ENCODE peak calls at places on chromosome 1, in five cellular contexts. Q is A172; P is astrocyte; F is activated naive CD8-positive, alpha-beta T cell treated with anti-CD3 and anti-CD28 coated beads for 36 hours; X is PC-3. W is an unnamed sample.

GRCh38 chr1:248416226-248416625 is 13.4 kb downstream of the OR2T1 start:
- DNase-seq in Q (no peak), F (no peak), X (no peak), P (no peak), W (no peak)

GRCh38 chr1:58895559-58896135 is 111.8 kb upstream of the JUN start:
- DNase-seq in P (no peak), Q (peak), F (no peak), X (no peak), W (peak)

GRCh38 chr1:54798206-54798605 is 2.9 kb downstream of the TTC22 start:
- DNase-seq in P (no peak), X (no peak), F (no peak), Q (no peak), W (no peak)

GRCh38 chr1:204316164-204316563 is 43.6 kb downstream of the PLEKHA6 start:
- DNase-seq in F (no peak), P (no peak), Q (no peak), X (no peak), W (no peak)

GRCh38 chr1:6386371-6386949 is 7.1 kb downstream of the ACOT7 start:
- DNase-seq in P (peak), X (peak), F (no peak), Q (peak), W (peak)

GRCh38 chr1:180188103-180188506 is 33.4 kb downstream of the QSOX1 start:
- DNase-seq in F (no peak), P (peak), Q (peak), X (peak), W (peak)

GRCh38 chr1:6861075-6861724 is 75.9 kb downstream of the CAMTA1 start:
- DNase-seq in Q (no peak), F (no peak), X (no peak), P (no peak), W (no peak)

GRCh38 chr1:75671708-75672107 is 52.8 kb upstream of the ACADM start:
- DNase-seq in X (no peak), Q (no peak), P (no peak), F (no peak), W (no peak)

GRCh38 chr1:111140680-111140967 is 601 bp downstream of the CEPT1 start:
- DNase-seq in P (peak), Q (peak), F (no peak), X (peak), W (peak)

GRCh38 chr1:227140376-227140775 is 177.9 kb downstream of the CDC42BPA start:
- DNase-seq in F (no peak), P (no peak), X (no peak), Q (no peak), W (no peak)

GRCh38 chr1:40944326-40944725 is 35.2 kb upstream of the CTPS1 start:
- DNase-seq in F (no peak), X (peak), P (peak), Q (no peak), W (peak)

GRCh38 chr1:244349581-244350001 is 102.1 kb downstream of the ADSS2 start:
- DNase-seq in F (no peak), X (no peak), Q (peak), P (peak), W (no peak)

GRCh38 chr1:204870165-204870912 is at the start of gene NFASC:
- DNase-seq in X (no peak), F (no peak), P (no peak), Q (no peak), W (no peak)

GRCh38 chr1:109427171-109427467 is 871 bp upstream of the PSMA5 start:
- DNase-seq in X (no peak), P (no peak), Q (no peak), F (no peak), W (no peak)

GRCh38 chr1:74586253-74586897 is 74.0 kb upstream of the LRRC53 start:
- DNase-seq in F (no peak), Q (peak), P (no peak), X (no peak), W (no peak)

GRCh38 chr1:193176788-193177187 is 9.6 kb downstream of the B3GALT2 start:
- DNase-seq in F (no peak), P (no peak), X (no peak), Q (no peak), W (no peak)

W was measured in NCI-H226.